ENCODE peak calls at places on chromosomes 11 and 22, in six cellular contexts. H is aorta, J is tibial artery, Y is AG04449, A is thoracic aorta, Z is choroid plexus epithelial cell. L is an unnamed sample.

GRCh38 chr11:120521176-120521575 is 9.6 kb downstream of the GRIK4 start:
- DNase-seq in H (no peak), J (peak), Y (no peak), A (no peak), Z (no peak), L (no peak)

GRCh38 chr11:3824714-3825472 is 15.9 kb downstream of the RHOG start:
- DNase-seq in H (peak), J (peak), Y (no peak), A (no peak), Z (peak), L (no peak)

GRCh38 chr22:40302149-40302548 is 44.2 kb upstream of the ADSL start:
- DNase-seq in H (no peak), J (no peak), Y (no peak), A (no peak), Z (no peak), L (no peak)

GRCh38 chr11:73170140-73170539 is 28.0 kb upstream of the FCHSD2 start:
- DNase-seq in H (no peak), J (no peak), Y (no peak), A (no peak), Z (peak), L (no peak)

GRCh38 chr11:12827929-12828812 is 153.9 kb downstream of the TEAD1 start:
- DNase-seq in H (no peak), J (no peak), Y (no peak), A (no peak), Z (peak), L (no peak)

GRCh38 chr11:130772266-130773227 is 143.7 kb downstream of the SNX19 start:
- DNase-seq in H (no peak), J (no peak), Y (peak), A (no peak), Z (peak), L (no peak)

GRCh38 chr22:32650553-32651345 is 150.8 kb upstream of the TIMP3 start:
- DNase-seq in H (no peak), J (no peak), Y (no peak), A (no peak), Z (no peak), L (no peak)

GRCh38 chr11:44625759-44626523 is 60.5 kb downstream of the CD82 start:
- DNase-seq in H (no peak), J (peak), Y (no peak), A (no peak), Z (no peak), L (peak)

GRCh38 chr11:132779487-132779886 is 752.8 kb downstream of the OPCML start:
- DNase-seq in H (no peak), J (no peak), Y (peak), A (no peak), Z (peak), L (no peak)

GRCh38 chr22:40898850-40899357 is 37.0 kb upstream of the DNAJB7 start:
- DNase-seq in H (no peak), J (no peak), Y (no peak), A (no peak), Z (peak), L (no peak)

GRCh38 chr11:126474220-126474619 is 118.7 kb downstream of the ST3GAL4 start:
- DNase-seq in H (no peak), J (no peak), Y (no peak), A (no peak), Z (no peak), L (no peak)

GRCh38 chr11:73236205-73236765 is 18.2 kb downstream of the P2RY2 start:
- DNase-seq in H (peak), J (peak), Y (no peak), A (no peak), Z (no peak), L (no peak)

GRCh38 chr11:10418259-10418949 is 36.7 kb upstream of the AMPD3 start:
- DNase-seq in H (no peak), J (no peak), Y (no peak), A (no peak), Z (no peak), L (no peak)

GRCh38 chr11:14308114-14308896 is 50.7 kb downstream of the RRAS2 start:
- DNase-seq in H (no peak), J (no peak), Y (no peak), A (no peak), Z (peak), L (no peak)

GRCh38 chr22:17379939-17380710 is 10.9 kb downstream of the CECR2 start:
- DNase-seq in H (no peak), J (no peak), Y (no peak), A (no peak), Z (no peak), L (no peak)

GRCh38 chr11:119056397-119056999 is 507 bp downstream of the HYOU1 start:
- DNase-seq in H (peak), J (no peak), Y (no peak), A (no peak), Z (no peak), L (peak)

GRCh38 chr22:24952837-24953293 is 349 bp downstream of the KIAA1671 start:
- DNase-seq in H (peak), J (peak), Y (no peak), A (no peak), Z (peak), L (peak)

GRCh38 chr11:113847111-113847510 is 28.3 kb downstream of the USP28 start:
- DNase-seq in H (no peak), J (no peak), Y (no peak), A (no peak), Z (no peak), L (no peak)

GRCh38 chr22:48531721-48532435 is 1295.8 kb downstream of the BRD1 start:
- DNase-seq in H (no peak), J (no peak), Y (no peak), A (no peak), Z (no peak), L (no peak)

GRCh38 chr22:27242917-27243589 is 558.5 kb downstream of the MN1 start:
- DNase-seq in H (no peak), J (peak), Y (no peak), A (no peak), Z (no peak), L (no peak)

GRCh38 chr22:38176170-38176741 is 5.4 kb downstream of the PLA2G6 start:
- DNase-seq in H (peak), J (peak), Y (peak), A (no peak), Z (peak), L (peak)

GRCh38 chr11:94835571-94835970 is 67.4 kb downstream of the AMOTL1 start:
- DNase-seq in H (no peak), J (no peak), Y (no peak), A (no peak), Z (peak), L (no peak)

GRCh38 chr11:623999-624704 is 603 bp downstream of the CDHR5 start:
- DNase-seq in H (no peak), J (peak), Y (no peak), A (no peak), Z (no peak), L (peak)

GRCh38 chr22:38776086-38776485 is 17.9 kb downstream of the DNAL4 start:
- DNase-seq in H (no peak), J (no peak), Y (no peak), A (no peak), Z (no peak), L (no peak)

GRCh38 chr11:87173185-87174039 is 135.7 kb downstream of the TMEM135 start:
- DNase-seq in H (no peak), J (no peak), Y (peak), A (no peak), Z (peak), L (no peak)

GRCh38 chr22:28231423-28231822 is 312.4 kb upstream of the PITPNB start:
- DNase-seq in H (no peak), J (no peak), Y (no peak), A (no peak), Z (peak), L (no peak)

GRCh38 chr11:45143494-45143893 is 2.9 kb upstream of the PRDM11 start:
- DNase-seq in H (no peak), J (no peak), Y (no peak), A (no peak), Z (no peak), L (no peak)

GRCh38 chr11:28759311-28759710 is 651.1 kb downstream of the METTL15 start:
- DNase-seq in H (no peak), J (no peak), Y (no peak), A (no peak), Z (peak), L (no peak)

GRCh38 chr11:76918941-76919386 is 58.2 kb downstream of the ACER3 start:
- DNase-seq in H (peak), J (no peak), Y (peak), A (no peak), Z (peak), L (no peak)

GRCh38 chr11:86955111-86955673 is at the start of gene FZD4:
- DNase-seq in H (peak), J (peak), Y (no peak), A (peak), Z (peak), L (peak)

GRCh38 chr11:63918576-63919171 is 1.7 kb upstream of the RCOR2 start:
- DNase-seq in H (no peak), J (no peak), Y (no peak), A (no peak), Z (peak), L (no peak)

GRCh38 chr11:61719968-61720367 is 32.5 kb upstream of the MYRF start:
- DNase-seq in H (no peak), J (no peak), Y (no peak), A (no peak), Z (no peak), L (no peak)
- H3K4me3 ChIP-seq in H (no peak), J (no peak), Y (no peak), A (no peak), Z (no peak), L (no peak)

DNA sequence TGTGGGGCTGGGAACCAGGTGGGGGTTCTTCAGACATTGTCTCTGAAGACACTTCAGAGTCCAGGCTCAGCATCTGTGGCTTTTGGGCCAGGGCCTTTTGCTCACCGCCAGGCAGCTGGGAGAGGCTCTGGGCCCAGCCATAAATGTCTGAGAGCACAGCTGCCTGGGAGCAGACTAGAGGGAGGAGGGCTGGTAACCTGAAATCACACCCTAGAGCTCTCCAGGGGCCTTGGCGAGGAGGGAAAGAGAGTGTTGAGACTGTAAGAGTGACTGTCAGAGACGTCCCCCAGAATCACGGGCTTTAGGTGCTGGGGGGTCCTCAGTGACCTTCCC is 4.1 kb downstream of the TRABD start:
- DNase-seq in H (no peak), J (no peak), Y (no peak), A (no peak), Z (peak), L (peak)
- H3K4me3 ChIP-seq in H (no peak), J (peak), Y (no peak), A (peak), Z (peak), L (no peak)

DNA sequence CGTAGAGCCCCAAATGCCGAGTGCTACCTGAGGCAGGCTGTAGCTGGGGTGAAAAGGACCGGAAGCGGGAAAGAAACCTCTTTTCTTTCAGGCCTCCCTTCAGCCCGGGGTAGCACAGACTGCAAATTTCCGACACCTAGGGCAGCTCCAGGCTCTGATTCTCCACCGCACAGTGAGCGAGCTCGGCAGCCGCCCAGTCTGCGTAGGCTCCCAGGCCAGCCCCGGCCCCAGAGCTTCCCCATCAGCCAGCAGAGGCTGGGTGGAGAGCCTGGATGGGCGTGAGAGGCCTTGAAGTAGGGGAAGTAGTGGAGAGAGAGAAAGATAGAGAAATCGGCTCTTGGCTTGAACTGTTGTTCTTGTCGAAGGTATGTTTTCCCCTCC is 9.3 kb upstream of the PAX6 start:
- DNase-seq in H (no peak), J (no peak), Y (no peak), A (no peak), Z (no peak), L (no peak)
- H3K4me3 ChIP-seq in H (no peak), J (no peak), Y (no peak), A (no peak), Z (no peak), L (no peak)

GRCh38 chr11:15867886-15868285 is 488.5 kb downstream of the SOX6 start:
- DNase-seq in H (no peak), J (no peak), Y (no peak), A (no peak), Z (no peak), L (no peak)
- H3K4me3 ChIP-seq in H (no peak), J (no peak), Y (no peak), A (no peak), Z (no peak), L (no peak)

GRCh38 chr22:42152661-42153270 is 22.2 kb upstream of the CYP2D6 start:
- DNase-seq in H (no peak), J (peak), Y (no peak), A (no peak), Z (no peak), L (no peak)
- H3K4me3 ChIP-seq in H (no peak), J (no peak), Y (no peak), A (no peak), Z (no peak), L (no peak)